ENCODE peak calls at places on chromosomes 3 and 15, in four cellular contexts. G is tibial artery, I is activated B cell treated with CpG ODN at 0.5 μM for 24 hours, Q is left ventricle myocardium inferior. J is an unnamed sample.

GRCh38 chr3:162641317-162641716 is 1144.7 kb downstream of the OTOL1 start:
- DNase-seq in G (no peak), I (no peak), Q (no peak), J (no peak)

GRCh38 chr15:98648654-98649537 is 557 bp downstream of the IGF1R start:
- DNase-seq in Q (peak; percentile 58), I (peak; percentile 41), G (peak; percentile 78), J (peak; percentile 32)

GRCh38 chr15:42808921-42809320 is 72.0 kb upstream of the CDAN1 start:
- DNase-seq in G (no peak), Q (no peak), I (no peak), J (no peak)

GRCh38 chr15:38671675-38672141 is 107.1 kb upstream of the RASGRP1 start:
- DNase-seq in G (no peak), Q (no peak), I (peak; percentile 22), J (no peak)

GRCh38 chr3:49536875-49537533 is 17.3 kb upstream of the BSN start:
- DNase-seq in I (no peak), Q (no peak), G (no peak), J (no peak)

GRCh38 chr3:33313331-33313730 is 36.1 kb downstream of the FBXL2 start:
- DNase-seq in G (no peak), I (no peak), Q (no peak), J (no peak)

GRCh38 chr3:80733522-80734176 is 965.9 kb upstream of the ROBO1 start:
- DNase-seq in Q (no peak), G (no peak), I (no peak), J (peak; percentile 27)

GRCh38 chr3:52896613-52897012 is 735 bp downstream of the STIMATE start:
- DNase-seq in I (no peak), Q (no peak), G (no peak), J (no peak)

DNA sequence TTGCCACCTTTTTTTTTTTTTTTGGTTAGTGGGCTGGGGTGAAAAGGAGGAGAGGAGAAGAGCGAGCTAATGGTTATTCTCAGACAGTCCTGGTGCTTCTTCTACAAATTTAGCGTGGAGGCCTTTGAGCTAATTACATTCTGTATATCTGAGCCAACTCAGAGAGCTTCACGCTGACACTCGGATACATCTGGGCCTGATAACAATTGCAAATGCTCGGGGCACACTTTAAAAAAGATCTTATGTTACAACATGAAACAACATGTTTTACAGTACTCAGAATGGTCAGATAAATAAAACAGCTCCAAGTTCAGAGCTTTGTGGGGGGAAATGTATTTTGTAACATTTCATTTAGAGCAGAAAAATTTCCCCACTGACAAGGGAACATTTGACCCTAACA is 966.9 kb upstream of the NR2F2 start:
- DNase-seq in I (no peak), G (no peak), Q (no peak), J (no peak)
- TF ChIP-seq CTCF in I (no peak), G (no peak), Q (no peak), J (no peak)

GRCh38 chr15:69502470-69503045 is 49.9 kb downstream of the RPLP1 start:
- DNase-seq in I (no peak), G (no peak), Q (no peak), J (no peak)
- TF ChIP-seq CTCF in I (no peak), G (no peak), Q (peak; percentile 38), J (peak; percentile 22)

GRCh38 chr3:128011140-128011539 is 41.1 kb upstream of the SEC61A1 start:
- DNase-seq in I (no peak), Q (no peak), G (no peak), J (peak; percentile 49)
- TF ChIP-seq CTCF in I (no peak), Q (peak; percentile 33), G (no peak), J (peak; percentile 67)

DNA sequence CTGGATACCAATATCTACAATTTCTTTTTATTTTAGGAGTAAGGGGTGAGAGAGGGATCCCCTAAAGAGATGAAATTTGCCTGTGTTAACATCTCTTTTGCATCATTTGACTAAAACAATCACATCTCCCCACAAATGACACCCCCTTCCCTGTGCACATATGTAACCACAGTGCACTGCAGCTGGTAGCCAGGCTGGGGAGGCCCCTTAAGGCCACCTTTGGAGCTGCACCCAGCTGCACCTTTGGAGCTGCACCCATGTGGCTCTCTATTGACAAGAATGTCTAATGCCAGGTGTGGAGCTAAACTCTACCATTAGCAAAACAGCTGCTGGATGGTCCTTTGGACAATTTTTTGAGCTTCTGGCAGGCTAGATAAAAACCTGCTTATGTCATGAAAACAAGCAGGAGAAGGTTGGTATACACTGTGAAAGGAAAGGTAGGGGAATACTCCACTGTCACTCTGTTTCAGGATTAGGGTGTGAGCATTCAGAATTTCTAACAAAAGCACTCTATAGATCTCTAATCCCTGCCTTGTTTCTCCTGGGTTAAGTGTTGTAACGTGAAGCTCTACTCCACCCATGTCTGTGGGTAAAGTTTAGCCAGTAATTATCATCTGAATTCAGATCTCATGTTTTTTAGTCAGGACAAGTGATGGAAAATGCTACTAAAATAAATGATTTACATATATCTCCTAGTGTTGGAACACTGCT is 52.1 kb downstream of the TFG start:
- DNase-seq in G (no peak), I (no peak), Q (no peak), J (no peak)
- TF ChIP-seq CTCF in G (no peak), I (no peak), Q (peak; percentile 27), J (peak; percentile 30)

J was measured in progenitor cell of endocrine pancreas.